ENCODE peak calls at places on chromosomes 3 and 15, in ten cellular contexts. One of them, this sample, is unnamed.

GRCh38 chr15:89429986-89430385 is 66.4 kb downstream of the RHCG start:
- DNase-seq in WTC11: no peak
- DNase-seq in left lung: no peak
- DNase-seq in progenitor cell of endocrine pancreas: no peak
- DNase-seq in dermis blood vessel endothelial cell: no peak
- DNase-seq in mucosa of descending colon: no peak
- DNase-seq in NCI-H1105 treated with DMSO at 0.1 percent for 48 hours: no peak
- DNase-seq in LoVo: peak; percentile 15
- DNase-seq in HS-5: no peak
- DNase-seq in AG04449: no peak
- DNase-seq in this sample: no peak

GRCh38 chr3:99965077-99965476 is 147.4 kb downstream of the CMSS1 start:
- DNase-seq in progenitor cell of endocrine pancreas: no peak
- DNase-seq in WTC11: no peak
- DNase-seq in left lung: no peak
- DNase-seq in AG04449: no peak
- DNase-seq in LoVo: no peak
- DNase-seq in dermis blood vessel endothelial cell: peak; percentile 68
- DNase-seq in mucosa of descending colon: no peak
- DNase-seq in HS-5: peak; percentile 34
- DNase-seq in NCI-H1105 treated with DMSO at 0.1 percent for 48 hours: no peak
- DNase-seq in this sample: no peak

GRCh38 chr3:100005670-100006393 is 108.5 kb downstream of the FILIP1L start:
- DNase-seq in AG04449: no peak
- DNase-seq in WTC11: no peak
- DNase-seq in NCI-H1105 treated with DMSO at 0.1 percent for 48 hours: no peak
- DNase-seq in HS-5: no peak
- DNase-seq in progenitor cell of endocrine pancreas: no peak
- DNase-seq in LoVo: no peak
- DNase-seq in mucosa of descending colon: no peak
- DNase-seq in dermis blood vessel endothelial cell: no peak
- DNase-seq in left lung: no peak
- DNase-seq in this sample: no peak

GRCh38 chr3:168117059-168117458 is 21.3 kb upstream of the GOLIM4 start:
- DNase-seq in WTC11: no peak
- DNase-seq in HS-5: no peak
- DNase-seq in left lung: peak; percentile 44
- DNase-seq in NCI-H1105 treated with DMSO at 0.1 percent for 48 hours: peak; percentile 91
- DNase-seq in progenitor cell of endocrine pancreas: no peak
- DNase-seq in LoVo: no peak
- DNase-seq in mucosa of descending colon: peak; percentile 33
- DNase-seq in AG04449: no peak
- DNase-seq in dermis blood vessel endothelial cell: no peak
- DNase-seq in this sample: no peak

GRCh38 chr3:45167011-45167911 is 21.1 kb upstream of the CDCP1 start:
- DNase-seq in dermis blood vessel endothelial cell: peak; percentile 97
- DNase-seq in AG04449: peak; percentile 71
- DNase-seq in left lung: peak; percentile 91
- DNase-seq in NCI-H1105 treated with DMSO at 0.1 percent for 48 hours: no peak
- DNase-seq in HS-5: peak; percentile 89
- DNase-seq in WTC11: peak; percentile 84
- DNase-seq in LoVo: peak; percentile 96
- DNase-seq in mucosa of descending colon: peak; percentile 92
- DNase-seq in progenitor cell of endocrine pancreas: peak; percentile 54
- DNase-seq in this sample: peak; percentile 70

GRCh38 chr15:78049691-78050440 is 27.6 kb downstream of the TBC1D2B start:
- DNase-seq in NCI-H1105 treated with DMSO at 0.1 percent for 48 hours: no peak
- DNase-seq in mucosa of descending colon: peak; percentile 55
- DNase-seq in WTC11: no peak
- DNase-seq in LoVo: no peak
- DNase-seq in HS-5: peak; percentile 76
- DNase-seq in progenitor cell of endocrine pancreas: no peak
- DNase-seq in dermis blood vessel endothelial cell: peak; percentile 61
- DNase-seq in left lung: no peak
- DNase-seq in AG04449: peak; percentile 96
- DNase-seq in this sample: no peak

GRCh38 chr3:64650710-64651109 is 37.1 kb downstream of the ADAMTS9 start:
- DNase-seq in HS-5: no peak
- DNase-seq in AG04449: peak; percentile 23
- DNase-seq in dermis blood vessel endothelial cell: peak; percentile 55
- DNase-seq in LoVo: no peak
- DNase-seq in WTC11: no peak
- DNase-seq in left lung: no peak
- DNase-seq in NCI-H1105 treated with DMSO at 0.1 percent for 48 hours: no peak
- DNase-seq in mucosa of descending colon: no peak
- DNase-seq in progenitor cell of endocrine pancreas: no peak
- DNase-seq in this sample: peak; percentile 7

GRCh38 chr3:94433811-94434210 is 370.9 kb downstream of the NSUN3 start:
- DNase-seq in dermis blood vessel endothelial cell: peak; percentile 55
- DNase-seq in WTC11: no peak
- DNase-seq in HS-5: no peak
- DNase-seq in progenitor cell of endocrine pancreas: no peak
- DNase-seq in left lung: no peak
- DNase-seq in mucosa of descending colon: no peak
- DNase-seq in LoVo: no peak
- DNase-seq in NCI-H1105 treated with DMSO at 0.1 percent for 48 hours: no peak
- DNase-seq in AG04449: no peak
- DNase-seq in this sample: no peak

GRCh38 chr15:55060831-55061230 is 135.9 kb downstream of the RSL24D1 start:
- DNase-seq in dermis blood vessel endothelial cell: no peak
- DNase-seq in AG04449: no peak
- DNase-seq in progenitor cell of endocrine pancreas: no peak
- DNase-seq in WTC11: no peak
- DNase-seq in NCI-H1105 treated with DMSO at 0.1 percent for 48 hours: no peak
- DNase-seq in HS-5: no peak
- DNase-seq in mucosa of descending colon: no peak
- DNase-seq in left lung: no peak
- DNase-seq in LoVo: no peak
- DNase-seq in this sample: no peak

GRCh38 chr3:129317014-129317771 is 38.5 kb downstream of the HMCES start:
- DNase-seq in LoVo: no peak
- DNase-seq in dermis blood vessel endothelial cell: no peak
- DNase-seq in mucosa of descending colon: peak; percentile 45
- DNase-seq in left lung: no peak
- DNase-seq in progenitor cell of endocrine pancreas: no peak
- DNase-seq in NCI-H1105 treated with DMSO at 0.1 percent for 48 hours: no peak
- DNase-seq in AG04449: no peak
- DNase-seq in WTC11: no peak
- DNase-seq in HS-5: no peak
- DNase-seq in this sample: no peak

GRCh38 chr3:172816281-172816680 is 65.8 kb downstream of the ECT2 start:
- DNase-seq in progenitor cell of endocrine pancreas: no peak
- DNase-seq in dermis blood vessel endothelial cell: no peak
- DNase-seq in LoVo: no peak
- DNase-seq in WTC11: no peak
- DNase-seq in left lung: no peak
- DNase-seq in mucosa of descending colon: no peak
- DNase-seq in HS-5: no peak
- DNase-seq in AG04449: no peak
- DNase-seq in NCI-H1105 treated with DMSO at 0.1 percent for 48 hours: no peak
- DNase-seq in this sample: no peak

GRCh38 chr3:184780981-184781515 is 30.9 kb upstream of the VPS8 start:
- DNase-seq in left lung: no peak
- DNase-seq in NCI-H1105 treated with DMSO at 0.1 percent for 48 hours: no peak
- DNase-seq in progenitor cell of endocrine pancreas: no peak
- DNase-seq in LoVo: no peak
- DNase-seq in dermis blood vessel endothelial cell: no peak
- DNase-seq in mucosa of descending colon: no peak
- DNase-seq in WTC11: no peak
- DNase-seq in AG04449: no peak
- DNase-seq in HS-5: no peak
- DNase-seq in this sample: no peak

GRCh38 chr3:70728311-70728710 is 415.9 kb upstream of the MDFIC2 start:
- DNase-seq in dermis blood vessel endothelial cell: no peak
- DNase-seq in progenitor cell of endocrine pancreas: no peak
- DNase-seq in AG04449: no peak
- DNase-seq in left lung: no peak
- DNase-seq in HS-5: no peak
- DNase-seq in LoVo: no peak
- DNase-seq in WTC11: no peak
- DNase-seq in mucosa of descending colon: no peak
- DNase-seq in NCI-H1105 treated with DMSO at 0.1 percent for 48 hours: no peak
- DNase-seq in this sample: no peak

GRCh38 chr3:71173421-71173975 is 410.0 kb downstream of the FOXP1 start:
- DNase-seq in left lung: no peak
- DNase-seq in AG04449: no peak
- DNase-seq in LoVo: no peak
- DNase-seq in HS-5: peak; percentile 71
- DNase-seq in dermis blood vessel endothelial cell: no peak
- DNase-seq in mucosa of descending colon: no peak
- DNase-seq in NCI-H1105 treated with DMSO at 0.1 percent for 48 hours: no peak
- DNase-seq in WTC11: no peak
- DNase-seq in progenitor cell of endocrine pancreas: no peak
- DNase-seq in this sample: peak; percentile 59

GRCh38 chr3:58332575-58333179 is at the start of gene PXK:
- DNase-seq in progenitor cell of endocrine pancreas: peak; percentile 58
- DNase-seq in WTC11: peak; percentile 76
- DNase-seq in LoVo: peak; percentile 79
- DNase-seq in HS-5: no peak
- DNase-seq in mucosa of descending colon: peak; percentile 88
- DNase-seq in left lung: peak; percentile 84
- DNase-seq in NCI-H1105 treated with DMSO at 0.1 percent for 48 hours: peak; percentile 25
- DNase-seq in dermis blood vessel endothelial cell: peak; percentile 84
- DNase-seq in AG04449: no peak
- DNase-seq in this sample: peak; percentile 50

GRCh38 chr3:187334904-187335303 is 33.3 kb upstream of the RTP4 start:
- DNase-seq in AG04449: no peak
- DNase-seq in NCI-H1105 treated with DMSO at 0.1 percent for 48 hours: no peak
- DNase-seq in WTC11: no peak
- DNase-seq in progenitor cell of endocrine pancreas: no peak
- DNase-seq in HS-5: no peak
- DNase-seq in dermis blood vessel endothelial cell: no peak
- DNase-seq in left lung: no peak
- DNase-seq in LoVo: no peak
- DNase-seq in mucosa of descending colon: no peak
- DNase-seq in this sample: no peak

GRCh38 chr3:71641669-71642068 is 58.1 kb upstream of the FOXP1 start:
- DNase-seq in LoVo: no peak
- DNase-seq in progenitor cell of endocrine pancreas: no peak
- DNase-seq in AG04449: no peak
- DNase-seq in WTC11: no peak
- DNase-seq in dermis blood vessel endothelial cell: no peak
- DNase-seq in HS-5: no peak
- DNase-seq in NCI-H1105 treated with DMSO at 0.1 percent for 48 hours: no peak
- DNase-seq in left lung: no peak
- DNase-seq in mucosa of descending colon: no peak
- DNase-seq in this sample: no peak

GRCh38 chr15:27589260-27589659 is 509.9 kb downstream of the OCA2 start:
- DNase-seq in WTC11: no peak
- DNase-seq in progenitor cell of endocrine pancreas: no peak
- DNase-seq in left lung: no peak
- DNase-seq in NCI-H1105 treated with DMSO at 0.1 percent for 48 hours: no peak
- DNase-seq in HS-5: no peak
- DNase-seq in dermis blood vessel endothelial cell: no peak
- DNase-seq in LoVo: no peak
- DNase-seq in mucosa of descending colon: no peak
- DNase-seq in AG04449: no peak
- DNase-seq in this sample: no peak

GRCh38 chr3:134308350-134308891 is 57.8 kb upstream of the RYK start:
- DNase-seq in mucosa of descending colon: peak; percentile 93
- DNase-seq in progenitor cell of endocrine pancreas: peak; percentile 76
- DNase-seq in AG04449: no peak
- DNase-seq in NCI-H1105 treated with DMSO at 0.1 percent for 48 hours: peak; percentile 74
- DNase-seq in HS-5: no peak
- DNase-seq in dermis blood vessel endothelial cell: peak; percentile 88
- DNase-seq in left lung: peak; percentile 81
- DNase-seq in LoVo: peak; percentile 83
- DNase-seq in WTC11: peak; percentile 92
- DNase-seq in this sample: peak; percentile 41

GRCh38 chr3:86988986-86989385 is 2.0 kb downstream of the VGLL3 start:
- DNase-seq in mucosa of descending colon: no peak
- DNase-seq in NCI-H1105 treated with DMSO at 0.1 percent for 48 hours: no peak
- DNase-seq in left lung: no peak
- DNase-seq in LoVo: no peak
- DNase-seq in WTC11: no peak
- DNase-seq in progenitor cell of endocrine pancreas: no peak
- DNase-seq in HS-5: no peak
- DNase-seq in AG04449: no peak
- DNase-seq in dermis blood vessel endothelial cell: no peak
- DNase-seq in this sample: no peak

GRCh38 chr3:10352146-10352911 is 31.4 kb upstream of the SEC13 start:
- DNase-seq in AG04449: peak; percentile 87
- DNase-seq in left lung: no peak
- DNase-seq in progenitor cell of endocrine pancreas: no peak
- DNase-seq in WTC11: no peak
- DNase-seq in HS-5: no peak
- DNase-seq in dermis blood vessel endothelial cell: peak; percentile 47
- DNase-seq in mucosa of descending colon: no peak
- DNase-seq in LoVo: no peak
- DNase-seq in NCI-H1105 treated with DMSO at 0.1 percent for 48 hours: no peak
- DNase-seq in this sample: no peak

GRCh38 chr15:91889143-91889815 is 35.8 kb downstream of the SLCO3A1 start:
- DNase-seq in LoVo: no peak
- DNase-seq in NCI-H1105 treated with DMSO at 0.1 percent for 48 hours: no peak
- DNase-seq in left lung: no peak
- DNase-seq in HS-5: no peak
- DNase-seq in mucosa of descending colon: peak; percentile 39
- DNase-seq in WTC11: no peak
- DNase-seq in progenitor cell of endocrine pancreas: no peak
- DNase-seq in AG04449: no peak
- DNase-seq in dermis blood vessel endothelial cell: no peak
- DNase-seq in this sample: no peak

GRCh38 chr15:26667222-26667988 is 105.5 kb downstream of the GABRB3 start:
- DNase-seq in WTC11: no peak
- DNase-seq in LoVo: no peak
- DNase-seq in AG04449: no peak
- DNase-seq in mucosa of descending colon: no peak
- DNase-seq in NCI-H1105 treated with DMSO at 0.1 percent for 48 hours: peak; percentile 4
- DNase-seq in progenitor cell of endocrine pancreas: no peak
- DNase-seq in dermis blood vessel endothelial cell: no peak
- DNase-seq in left lung: peak; percentile 44
- DNase-seq in HS-5: no peak
- DNase-seq in this sample: no peak

This sample was measured in AG09319.